ENCODE peak calls at places on chromosome 13, in nine cellular contexts. I, B, X, C, A, D, U, N and Z are unnamed samples.

GRCh38 chr13:42525035-42525504 is 48.9 kb upstream of the TNFSF11 start:
- DNase-seq in N (no peak), D (no peak), A (peak; percentile 21), U (no peak), I (no peak), C (peak; percentile 42), B (no peak), X (no peak), Z (no peak)

GRCh38 chr13:45048890-45049407 is 59.6 kb downstream of the GPALPP1 start:
- DNase-seq in A (no peak), D (no peak), I (no peak), U (no peak), N (no peak), C (no peak), B (no peak), X (no peak), Z (no peak)

GRCh38 chr13:98195054-98195791 is 18.2 kb upstream of the RNF113B start:
- DNase-seq in C (no peak), D (no peak), B (no peak), N (no peak), U (no peak), I (no peak), A (no peak), X (peak; percentile 53), Z (no peak)

GRCh38 chr13:37715606-37716015 is 117.0 kb upstream of the POSTN start:
- DNase-seq in I (no peak), D (no peak), A (peak; percentile 31), N (no peak), U (no peak), X (no peak), C (peak; percentile 94), B (no peak), Z (no peak)

GRCh38 chr13:85590231-85590931 is 208.8 kb downstream of the SLITRK6 start:
- DNase-seq in D (no peak), I (no peak), C (peak; percentile 19), N (no peak), A (peak; percentile 71), X (no peak), B (no peak), U (no peak), Z (no peak)

GRCh38 chr13:40192516-40193257 is 473.8 kb downstream of the FOXO1 start:
- DNase-seq in B (no peak), N (no peak), A (no peak), C (no peak), U (no peak), D (peak; percentile 28), X (no peak), I (no peak), Z (no peak)

GRCh38 chr13:80753951-80754350 is 413.0 kb upstream of the SPRY2 start:
- DNase-seq in I (no peak), D (no peak), N (no peak), U (no peak), C (peak; percentile 77), A (no peak), B (no peak), X (no peak), Z (no peak)

GRCh38 chr13:78993792-78994191 is 334.8 kb upstream of the OBI1 start:
- DNase-seq in D (no peak), I (no peak), A (no peak), U (no peak), X (no peak), C (no peak), N (no peak), B (no peak), Z (no peak)

GRCh38 chr13:74052402-74052928 is 81.7 kb downstream of the KLF12 start:
- DNase-seq in U (peak; percentile 61), X (no peak), A (no peak), D (no peak), B (no peak), N (no peak), I (no peak), C (no peak), Z (no peak)

GRCh38 chr13:36870050-36870692 is 49.9 kb downstream of the SMAD9 start:
- DNase-seq in A (no peak), D (no peak), I (no peak), X (no peak), U (no peak), C (no peak), N (no peak), B (no peak), Z (peak; percentile 13)

GRCh38 chr13:99265823-99266426 is 7.7 kb upstream of the GPR18 start:
- DNase-seq in N (no peak), B (no peak), C (peak; percentile 72), A (peak; percentile 60), I (peak; percentile 30), D (no peak), X (no peak), U (no peak), Z (peak; percentile 56)

GRCh38 chr13:71867101-71867814 is at the start of gene DACH1:
- DNase-seq in X (peak; percentile 71), D (peak; percentile 62), B (peak; percentile 19), U (peak; percentile 49), C (peak; percentile 83), I (no peak), A (no peak), N (peak; percentile 3), Z (peak; percentile 77)

GRCh38 chr13:30129411-30129810 is 177.9 kb downstream of the KATNAL1 start:
- DNase-seq in B (no peak), C (no peak), U (no peak), N (no peak), I (no peak), D (no peak), X (no peak), A (no peak), Z (no peak)

GRCh38 chr13:21567714-21568113 is 36.3 kb downstream of the MICU2 start:
- DNase-seq in A (no peak), B (no peak), C (no peak), D (no peak), I (peak; percentile 37), N (no peak), X (no peak), U (no peak), Z (no peak)

GRCh38 chr13:25478186-25478585 is 106.4 kb downstream of the ATP8A2 start:
- DNase-seq in X (no peak), U (no peak), I (no peak), N (no peak), A (peak; percentile 36), C (peak; percentile 4), B (no peak), D (no peak), Z (no peak)

GRCh38 chr13:33111414-33112110 is 95.3 kb downstream of the KL start:
- DNase-seq in U (no peak), A (no peak), B (no peak), I (no peak), D (peak; percentile 55), X (peak; percentile 45), C (peak; percentile 52), N (no peak), Z (peak; percentile 43)

GRCh38 chr13:33119886-33120543 is 103.8 kb downstream of the KL start:
- DNase-seq in C (no peak), U (no peak), N (no peak), D (no peak), A (peak; percentile 84), B (no peak), I (no peak), X (no peak), Z (no peak)

GRCh38 chr13:99434258-99434788 is 66.9 kb upstream of the TM9SF2 start:
- DNase-seq in N (no peak), U (no peak), B (no peak), I (peak; percentile 68), A (no peak), C (no peak), X (peak; percentile 44), D (no peak), Z (no peak)

GRCh38 chr13:48156466-48156865 is 61.6 kb upstream of the MED4 start:
- DNase-seq in A (peak; percentile 69), D (no peak), C (no peak), U (no peak), N (no peak), X (peak; percentile 51), I (no peak), B (no peak), Z (peak; percentile 53)

GRCh38 chr13:51688937-51689336 is 104.7 kb downstream of the WDFY2 start:
- DNase-seq in U (no peak), D (no peak), I (no peak), X (no peak), B (no peak), C (no peak), A (no peak), N (no peak), Z (no peak)

DNA sequence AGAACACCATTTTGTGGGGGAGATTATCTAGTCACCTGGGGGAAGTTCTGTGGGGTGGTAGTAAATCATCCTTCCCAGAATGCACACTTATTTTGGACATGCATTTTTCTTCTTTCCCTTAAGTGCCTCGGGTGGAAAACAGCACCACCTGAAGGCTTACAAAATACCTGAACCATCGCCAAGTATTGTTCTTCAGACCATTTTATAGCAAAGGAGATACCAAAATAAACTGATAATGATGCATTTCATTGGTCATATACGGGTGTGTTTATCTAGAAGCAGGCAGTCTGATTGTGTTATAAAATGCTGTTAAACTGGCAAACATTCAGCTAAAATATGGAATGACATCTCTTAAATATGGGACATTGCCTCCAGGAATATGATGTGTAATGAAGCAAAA is 1034.7 kb downstream of the SLITRK1 start:
- DNase-seq in D (no peak), I (no peak), A (peak; percentile 25), U (no peak), X (no peak), B (no peak), N (no peak), C (no peak), Z (no peak)
- TF ChIP-seq CTCF in D (no peak), I (no peak), A (no peak), U (no peak), X (no peak), B (peak; percentile 15), N (no peak), C (no peak), Z (no peak)

DNA sequence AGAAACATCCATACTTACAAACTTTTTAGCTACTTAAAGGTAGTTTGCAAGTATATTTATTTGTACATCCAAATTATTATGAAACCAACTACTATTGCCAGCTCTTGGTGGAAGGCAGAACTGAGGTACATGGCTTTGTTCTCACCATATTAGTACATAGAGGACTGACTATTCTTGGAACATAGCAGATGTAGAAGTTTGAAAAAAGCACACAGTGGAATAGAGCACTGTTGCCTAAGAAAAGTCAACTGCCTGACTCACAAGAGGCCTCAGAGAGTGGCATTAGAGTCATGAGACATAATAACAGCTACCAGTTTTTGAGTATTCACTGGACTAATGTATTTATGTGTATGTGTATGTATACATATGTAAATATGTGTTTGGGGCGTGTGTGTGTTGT is 8.2 kb upstream of the PCDH20 start:
- DNase-seq in N (no peak), C (peak; percentile 2), X (no peak), B (no peak), A (no peak), I (no peak), D (no peak), U (no peak), Z (no peak)
- TF ChIP-seq CTCF in N (no peak), C (no peak), X (no peak), B (no peak), A (no peak), I (no peak), D (no peak), U (no peak), Z (no peak)

GRCh38 chr13:109315481-109315880 is 470.9 kb downstream of the IRS2 start:
- DNase-seq in N (no peak), B (no peak), I (no peak), C (no peak), D (no peak), X (no peak), A (no peak), U (no peak), Z (no peak)
- TF ChIP-seq CTCF in N (no peak), B (no peak), I (no peak), C (no peak), D (no peak), X (no peak), A (no peak), U (no peak), Z (no peak)

GRCh38 chr13:106418556-106418955 is 116.9 kb downstream of the EFNB2 start:
- DNase-seq in D (no peak), B (no peak), X (no peak), N (peak; percentile 48), A (no peak), C (peak; percentile 71), I (no peak), U (no peak), Z (no peak)
- TF ChIP-seq CTCF in D (no peak), B (no peak), X (no peak), N (no peak), A (no peak), C (no peak), I (no peak), U (no peak), Z (no peak)